ENCODE peak calls at places on chromosomes 1 and 21, in nine cellular contexts. E, I, U, D, R, V, S, G and B are unnamed samples.

GRCh38 chr21:38712076-38712475 is 93.7 kb upstream of the ETS2 start:
- DNase-seq in I (peak; percentile 44), V (peak; percentile 21), G (no peak), U (no peak), R (peak; percentile 27), E (peak; percentile 58), D (peak; percentile 4), S (peak; percentile 31), B (peak; percentile 46)

GRCh38 chr21:44360174-44360573 is 6.8 kb downstream of the TRPM2 start:
- DNase-seq in I (no peak), S (no peak), G (no peak), D (no peak), R (no peak), V (no peak), U (no peak), E (no peak), B (no peak)

GRCh38 chr1:157117527-157118057 is 18.0 kb upstream of the ETV3L start:
- DNase-seq in R (no peak), D (no peak), G (no peak), E (no peak), I (no peak), V (no peak), U (no peak), S (no peak), B (no peak)

GRCh38 chr1:177274687-177275211 is 104.0 kb downstream of the BRINP2 start:
- DNase-seq in E (no peak), V (peak; percentile 28), D (peak; percentile 65), I (no peak), U (no peak), G (no peak), S (no peak), R (peak; percentile 36), B (no peak)

GRCh38 chr21:41164981-41165650 is 2.8 kb upstream of the BACE2 start:
- DNase-seq in E (peak; percentile 56), G (no peak), U (no peak), R (peak; percentile 58), S (no peak), D (peak; percentile 70), I (peak; percentile 63), V (peak; percentile 61), B (no peak)

GRCh38 chr1:19926296-19927129 is 3.1 kb upstream of the PLA2G2E start:
- DNase-seq in R (no peak), G (no peak), D (no peak), E (no peak), V (no peak), U (no peak), S (peak; percentile 74), I (no peak), B (no peak)

GRCh38 chr1:102219463-102219862 is 222.7 kb upstream of the OLFM3 start:
- DNase-seq in G (no peak), S (no peak), D (no peak), R (no peak), I (no peak), V (no peak), E (no peak), U (no peak), B (no peak)

GRCh38 chr21:34135330-34135729 is 62.0 kb downstream of the MRPS6 start:
- DNase-seq in I (no peak), E (no peak), G (no peak), U (no peak), D (no peak), V (no peak), R (no peak), S (no peak), B (no peak)

GRCh38 chr21:42302292-42302650 is 12.9 kb downstream of the TFF3 start:
- DNase-seq in S (no peak), U (no peak), R (no peak), D (no peak), I (peak; percentile 6), E (no peak), V (no peak), G (no peak), B (no peak)

GRCh38 chr1:32612189-32612881 is 38.0 kb downstream of the ZBTB8OS start:
- DNase-seq in R (peak; percentile 51), U (peak; percentile 93), E (peak; percentile 83), I (peak; percentile 89), D (peak; percentile 91), S (peak; percentile 62), G (peak; percentile 16), V (peak; percentile 59), B (peak; percentile 70)

GRCh38 chr1:220207406-220207805 is 64.8 kb downstream of the RAB3GAP2 start:
- DNase-seq in S (no peak), V (no peak), I (no peak), E (no peak), D (no peak), U (no peak), G (no peak), R (no peak), B (no peak)

GRCh38 chr1:53708687-53709086 is 30.3 kb downstream of the GLIS1 start:
- DNase-seq in I (no peak), V (no peak), R (no peak), D (no peak), S (no peak), G (no peak), U (no peak), E (no peak), B (no peak)

GRCh38 chr1:147837845-147838363 is 64.7 kb upstream of the GJA8 start:
- DNase-seq in D (no peak), V (no peak), I (no peak), S (no peak), E (no peak), G (no peak), R (no peak), U (no peak), B (no peak)

GRCh38 chr1:15966081-15966955 is 9.6 kb downstream of the ZBTB17 start:
- DNase-seq in R (peak; percentile 79), U (no peak), V (no peak), I (peak; percentile 37), S (no peak), G (no peak), E (no peak), D (peak; percentile 59), B (no peak)

GRCh38 chr1:41435570-41436178 is 48.8 kb downstream of the EDN2 start:
- DNase-seq in D (no peak), V (no peak), U (no peak), S (no peak), I (no peak), G (no peak), E (no peak), R (no peak), B (no peak)

GRCh38 chr1:175158133-175158532 is 34.4 kb downstream of the KIAA0040 start:
- DNase-seq in S (peak; percentile 27), G (no peak), D (no peak), U (no peak), V (no peak), E (no peak), I (no peak), R (no peak), B (peak; percentile 8)

GRCh38 chr1:37595440-37596181 is at the start of gene GNL2:
- DNase-seq in S (peak; percentile 92), U (peak; percentile 98), I (peak; percentile 98), E (peak; percentile 95), V (peak; percentile 98), G (peak; percentile 80), R (peak; percentile 95), D (peak; percentile 98), B (peak; percentile 99)

GRCh38 chr1:208174736-208175507 is 69.3 kb downstream of the PLXNA2 start:
- DNase-seq in V (no peak), G (no peak), E (no peak), I (no peak), R (peak; percentile 68), S (no peak), D (no peak), U (no peak), B (no peak)

GRCh38 chr1:69913967-69914366 is 291.4 kb downstream of the LRRC40 start:
- DNase-seq in G (no peak), V (no peak), E (no peak), S (no peak), I (no peak), U (no peak), D (peak; percentile 9), R (peak; percentile 15), B (no peak)

GRCh38 chr1:111990026-111990877 is 784 bp upstream of the KCND3 start:
- DNase-seq in I (peak; percentile 28), D (peak; percentile 30), V (peak; percentile 45), U (peak; percentile 63), E (no peak), R (no peak), S (no peak), G (no peak), B (no peak)
- TF ChIP-seq POLR2A in I (no peak), D (no peak), V (no peak), U (no peak), E (no peak), R (no peak), S (no peak), G (no peak), B (no peak)

DNA sequence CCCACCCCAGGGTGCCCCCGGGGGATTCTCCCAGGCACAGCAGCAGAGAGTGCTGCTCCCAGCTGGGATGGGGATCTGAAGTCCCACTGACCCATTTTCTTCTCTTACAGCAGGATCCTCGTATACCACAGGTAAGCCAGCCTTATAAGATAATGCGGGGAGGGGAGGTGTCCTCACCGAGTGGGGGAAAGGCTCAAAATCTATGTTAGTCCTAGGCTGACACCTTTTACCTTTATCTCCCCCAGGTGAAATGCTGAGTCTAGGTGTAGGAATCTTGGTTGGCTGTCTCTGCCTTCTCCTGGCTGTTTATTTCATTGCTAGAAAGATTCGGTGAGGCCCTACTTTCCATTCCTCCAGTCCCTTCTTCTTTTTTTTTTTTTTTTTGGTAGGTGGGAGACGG is 5.3 kb downstream of the APH1A start:
- DNase-seq in I (no peak), U (no peak), G (no peak), R (no peak), S (no peak), D (no peak), E (no peak), V (no peak), B (no peak)
- TF ChIP-seq POLR2A in I (no peak), U (no peak), G (no peak), R (no peak), S (no peak), D (no peak), E (no peak), V (no peak), B (no peak)

GRCh38 chr1:150282558-150282958 is 204 bp downstream of the CIART start:
- DNase-seq in S (no peak), V (no peak), R (peak; percentile 22), U (peak; percentile 74), G (no peak), D (no peak), I (no peak), E (no peak), B (no peak)
- TF ChIP-seq POLR2A in S (no peak), V (no peak), R (peak; percentile 63), U (no peak), G (no peak), D (no peak), I (peak; percentile 49), E (no peak), B (no peak)

DNA sequence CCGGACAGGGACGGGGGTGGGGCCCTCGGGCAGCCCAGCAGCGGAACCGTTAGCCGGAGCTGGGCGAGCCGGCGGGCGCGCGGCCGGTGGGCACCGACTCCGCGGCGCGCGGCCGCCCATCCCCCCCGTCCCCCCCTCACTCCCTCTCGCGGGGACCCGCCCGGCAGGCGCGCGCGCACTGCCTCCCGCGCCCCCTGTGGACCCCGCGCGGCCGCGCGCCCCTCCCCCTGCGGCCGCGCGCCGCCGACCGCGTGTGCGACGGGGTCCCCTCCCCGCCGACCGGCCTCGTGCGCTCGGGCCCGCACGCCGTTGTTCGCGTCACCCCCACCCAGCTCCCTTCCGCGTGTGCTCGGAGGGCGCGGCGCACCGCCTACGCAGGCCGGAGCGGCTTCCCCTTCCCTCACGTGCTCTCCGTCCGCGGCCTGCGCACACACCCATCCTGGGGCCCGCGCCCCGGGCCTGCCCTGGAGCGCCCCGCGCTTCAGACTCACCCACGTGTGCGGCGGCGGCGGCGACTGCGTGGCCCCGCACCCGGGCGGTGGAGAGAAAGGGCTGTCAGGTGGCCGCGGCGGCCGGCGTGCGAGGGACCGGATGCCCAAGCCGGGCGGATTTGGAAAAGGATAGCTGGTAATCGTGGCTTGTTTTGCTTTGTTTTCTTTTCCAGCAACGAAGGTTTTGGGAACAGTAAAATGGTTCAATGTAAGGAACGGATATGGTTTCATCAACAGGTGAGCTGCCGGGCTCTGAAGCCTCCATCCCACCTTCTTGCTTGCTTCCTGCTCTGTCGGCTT is 716 bp downstream of the YBX1 start:
- DNase-seq in E (peak; percentile 54), V (peak; percentile 62), G (peak; percentile 29), S (peak; percentile 29), I (peak; percentile 87), U (peak; percentile 76), D (peak; percentile 79), R (peak; percentile 69), B (peak; percentile 93)
- TF ChIP-seq POLR2A in E (no peak), V (no peak), G (no peak), S (no peak), I (peak; percentile 39), U (peak; percentile 24), D (no peak), R (no peak), B (no peak)